ENCODE peak calls at places on chromosomes 16 and 17, in ten cellular contexts. X, O, J, H, V, N, P, U, M and S are unnamed samples.

GRCh38 chr17:46072998-46073397 is 73.9 kb downstream of the STH start:
- DNase-seq in X (no peak), O (no peak), J (no peak), H (no peak), V (no peak), N (no peak), P (no peak), U (peak), M (no peak), S (no peak)

GRCh38 chr16:15986261-15986660 is 36.8 kb downstream of the ABCC1 start:
- DNase-seq in X (no peak), O (no peak), J (no peak), H (no peak), V (no peak), N (no peak), P (no peak), U (no peak), M (no peak), S (no peak)

GRCh38 chr17:7750321-7750821 is 32.8 kb downstream of the DNAH2 start:
- DNase-seq in X (no peak), O (no peak), J (no peak), H (no peak), V (no peak), N (peak), P (no peak), U (no peak), M (no peak), S (no peak)

GRCh38 chr17:60695960-60696359 is 18.3 kb downstream of the BCAS3 start:
- DNase-seq in X (no peak), O (no peak), J (no peak), H (no peak), V (no peak), N (no peak), P (no peak), U (no peak), M (no peak), S (no peak)

GRCh38 chr16:88782454-88783390 is 2.3 kb downstream of the PIEZO1 start:
- DNase-seq in X (no peak), O (no peak), J (peak), H (no peak), V (no peak), N (no peak), P (no peak), U (no peak), M (no peak), S (no peak)

GRCh38 chr16:12406840-12407690 is 396.6 kb downstream of the CPPED1 start:
- DNase-seq in X (no peak), O (no peak), J (no peak), H (no peak), V (no peak), N (peak), P (no peak), U (no peak), M (no peak), S (no peak)

GRCh38 chr17:63804328-63804727 is 22.9 kb upstream of the PSMC5 start:
- DNase-seq in X (no peak), O (no peak), J (no peak), H (no peak), V (no peak), N (no peak), P (no peak), U (no peak), M (no peak), S (no peak)

GRCh38 chr16:54285414-54286066 is 1.0 kb downstream of the IRX3 start:
- DNase-seq in X (no peak), O (no peak), J (no peak), H (no peak), V (peak), N (peak), P (peak), U (no peak), M (no peak), S (peak)

GRCh38 chr17:76643553-76644148 is at the start of gene ST6GALNAC1:
- DNase-seq in X (no peak), O (no peak), J (no peak), H (no peak), V (no peak), N (no peak), P (no peak), U (no peak), M (no peak), S (no peak)

GRCh38 chr17:13584701-13585080 is 17.0 kb downstream of the HS3ST3A1 start:
- DNase-seq in X (no peak), O (no peak), J (no peak), H (no peak), V (no peak), N (no peak), P (no peak), U (no peak), M (no peak), S (no peak)

GRCh38 chr17:20045476-20045875 is 36.3 kb downstream of the SPECC1 start:
- DNase-seq in X (no peak), O (no peak), J (no peak), H (no peak), V (no peak), N (no peak), P (no peak), U (no peak), M (no peak), S (no peak)

GRCh38 chr17:74210191-74211140 is 2.9 kb upstream of the TTYH2 start:
- DNase-seq in X (peak), O (peak), J (peak), H (peak), V (no peak), N (peak), P (peak), U (peak), M (no peak), S (peak)

GRCh38 chr16:70553645-70554044 is 30.0 kb downstream of the SF3B3 start:
- DNase-seq in X (no peak), O (no peak), J (no peak), H (no peak), V (no peak), N (no peak), P (no peak), U (no peak), M (no peak), S (no peak)

GRCh38 chr16:14369734-14370598 is 260.1 kb downstream of the PARN start:
- DNase-seq in X (no peak), O (no peak), J (no peak), H (no peak), V (no peak), N (no peak), P (no peak), U (peak), M (peak), S (no peak)

GRCh38 chr16:19137201-19137601 is 23.4 kb downstream of the ITPRIPL2 start:
- DNase-seq in X (no peak), O (no peak), J (no peak), H (no peak), V (no peak), N (no peak), P (no peak), U (no peak), M (no peak), S (no peak)

GRCh38 chr16:88700636-88701482 is 5.3 kb downstream of the RNF166 start:
- DNase-seq in X (peak), O (peak), J (peak), H (peak), V (no peak), N (peak), P (no peak), U (no peak), M (peak), S (no peak)